ENCODE peak calls at places on chromosomes 16 and 17, in six cellular contexts. U is SK-N-SH; B is BJ; R is tibial nerve; J is activated CD8-positive, alpha-beta T cell treated with anti-CD3 and anti-CD28 coated beads for 36 hours; I is left ventricle myocardium inferior. Q is an unnamed sample.
A peak's percentile ranks its signal among the peaks of the same experiment; 100 is the strongest.

GRCh38 chr16:47424846-47425245 is 36.0 kb downstream of the ITFG1 start:
- DNase-seq in U (no peak), B (no peak), R (no peak), J (no peak), I (no peak), Q (no peak)

GRCh38 chr16:720990-721764 is at the start of gene ANTKMT:
- DNase-seq in U (peak; percentile 92), B (no peak), R (peak; percentile 36), J (peak; percentile 85), I (peak; percentile 78), Q (peak; percentile 81)

GRCh38 chr17:50212121-50212843 is 10.9 kb upstream of the COL1A1 start:
- DNase-seq in U (peak; percentile 25), B (peak; percentile 80), R (peak; percentile 17), J (no peak), I (no peak), Q (no peak)

GRCh38 chr16:3548445-3548844 is 28.8 kb downstream of the NLRC3 start:
- DNase-seq in U (no peak), B (no peak), R (no peak), J (no peak), I (no peak), Q (no peak)

GRCh38 chr16:70661918-70662641 is 15.7 kb downstream of the IL34 start:
- DNase-seq in U (peak; percentile 45), B (no peak), R (no peak), J (no peak), I (no peak), Q (no peak)

GRCh38 chr17:59840329-59840907 is 52.3 kb downstream of the TUBD1 start:
- DNase-seq in U (no peak), B (no peak), R (no peak), J (peak; percentile 41), I (no peak), Q (no peak)

GRCh38 chr17:43784628-43785101 is 4.4 kb downstream of the CFAP97D1 start:
- DNase-seq in U (no peak), B (peak; percentile 42), R (no peak), J (no peak), I (no peak), Q (no peak)

GRCh38 chr17:31541559-31541958 is 150.1 kb downstream of the RAB11FIP4 start:
- DNase-seq in U (no peak), B (no peak), R (no peak), J (no peak), I (no peak), Q (no peak)

GRCh38 chr17:76504117-76504516 is 2.9 kb upstream of the RHBDF2 start:
- DNase-seq in U (no peak), B (no peak), R (no peak), J (no peak), I (no peak), Q (no peak)

GRCh38 chr16:81128726-81129524 is 32.7 kb upstream of the GCSH start:
- DNase-seq in U (no peak), B (no peak), R (no peak), J (no peak), I (no peak), Q (no peak)

GRCh38 chr17:15475620-15476354 is 8.4 kb upstream of the CDRT4 start:
- DNase-seq in U (no peak), B (no peak), R (peak; percentile 25), J (no peak), I (no peak), Q (no peak)

GRCh38 chr17:10036511-10037061 is 131.5 kb upstream of the RCVRN start:
- DNase-seq in U (no peak), B (no peak), R (peak; percentile 74), J (no peak), I (peak; percentile 86), Q (no peak)

GRCh38 chr17:933168-934083 is 46.1 kb downstream of the NXN start:
- DNase-seq in U (no peak), B (peak; percentile 86), R (no peak), J (no peak), I (no peak), Q (no peak)

GRCh38 chr17:43211480-43212402 is at the start of gene TMEM106A:
- DNase-seq in U (no peak), B (peak; percentile 28), R (peak; percentile 68), J (peak; percentile 81), I (peak; percentile 81), Q (peak; percentile 32)

GRCh38 chr16:84303023-84303422 is 8.3 kb downstream of the WFDC1 start:
- DNase-seq in U (no peak), B (peak; percentile 83), R (no peak), J (no peak), I (no peak), Q (no peak)

GRCh38 chr16:12458591-12459400 is 344.9 kb downstream of the CPPED1 start:
- DNase-seq in U (no peak), B (no peak), R (peak; percentile 16), J (peak; percentile 58), I (peak; percentile 25), Q (no peak)

GRCh38 chr17:77308768-77309726 is 168.3 kb downstream of the SEC14L1 start:
- DNase-seq in U (peak; percentile 87), B (peak; percentile 46), R (no peak), J (no peak), I (no peak), Q (no peak)

DNA sequence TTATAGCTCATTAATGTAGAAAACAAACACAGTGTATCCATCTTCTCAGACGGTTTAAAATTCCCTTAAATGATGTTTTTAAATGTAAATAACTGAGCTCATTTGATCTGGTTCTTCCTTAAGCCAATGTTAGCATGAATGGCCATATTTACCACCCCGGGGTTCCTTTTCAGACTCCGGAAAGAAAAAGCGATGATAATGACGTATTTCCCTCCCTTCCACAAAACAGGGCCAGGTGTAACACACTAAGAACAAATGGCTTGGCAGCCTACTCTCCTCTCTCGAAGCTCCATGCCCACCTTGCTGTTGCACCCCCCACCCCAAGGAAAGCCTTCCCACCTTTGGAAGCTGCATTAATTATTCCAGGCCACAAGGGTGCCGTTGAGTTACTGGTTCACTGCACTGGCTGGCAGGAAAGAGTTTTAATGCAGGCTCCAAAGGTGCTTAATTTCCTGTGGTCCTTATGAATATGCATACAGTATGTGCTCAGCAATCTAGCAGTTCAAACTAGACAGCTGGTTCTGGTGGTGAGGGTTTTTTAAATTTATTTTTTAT is 378.9 kb downstream of the WWOX start:
- DNase-seq in U (peak; percentile 19), B (no peak), R (no peak), J (peak; percentile 4), I (no peak), Q (no peak)
- TF ChIP-seq CTCF in U (peak; percentile 43), B (no peak), R (no peak), J (peak; percentile 32), I (peak; percentile 42), Q (peak; percentile 26)

GRCh38 chr16:56852401-56852730 is 12.6 kb upstream of the SLC12A3 start:
- DNase-seq in U (no peak), B (no peak), R (no peak), J (no peak), I (no peak), Q (no peak)

GRCh38 chr16:56849690-56850680 is 15.0 kb upstream of the SLC12A3 start:
- DNase-seq in U (no peak), B (no peak), R (no peak), J (no peak), I (no peak), Q (no peak)

GRCh38 chr16:56848955-56849689 is 15.9 kb upstream of the SLC12A3 start:
- DNase-seq in U (no peak), B (no peak), R (no peak), J (no peak), I (no peak), Q (no peak)

GRCh38 chr16:56852968-56853367 is 12.0 kb upstream of the SLC12A3 start:
- DNase-seq in U (no peak), B (no peak), R (no peak), J (no peak), I (no peak), Q (no peak)

DNA sequence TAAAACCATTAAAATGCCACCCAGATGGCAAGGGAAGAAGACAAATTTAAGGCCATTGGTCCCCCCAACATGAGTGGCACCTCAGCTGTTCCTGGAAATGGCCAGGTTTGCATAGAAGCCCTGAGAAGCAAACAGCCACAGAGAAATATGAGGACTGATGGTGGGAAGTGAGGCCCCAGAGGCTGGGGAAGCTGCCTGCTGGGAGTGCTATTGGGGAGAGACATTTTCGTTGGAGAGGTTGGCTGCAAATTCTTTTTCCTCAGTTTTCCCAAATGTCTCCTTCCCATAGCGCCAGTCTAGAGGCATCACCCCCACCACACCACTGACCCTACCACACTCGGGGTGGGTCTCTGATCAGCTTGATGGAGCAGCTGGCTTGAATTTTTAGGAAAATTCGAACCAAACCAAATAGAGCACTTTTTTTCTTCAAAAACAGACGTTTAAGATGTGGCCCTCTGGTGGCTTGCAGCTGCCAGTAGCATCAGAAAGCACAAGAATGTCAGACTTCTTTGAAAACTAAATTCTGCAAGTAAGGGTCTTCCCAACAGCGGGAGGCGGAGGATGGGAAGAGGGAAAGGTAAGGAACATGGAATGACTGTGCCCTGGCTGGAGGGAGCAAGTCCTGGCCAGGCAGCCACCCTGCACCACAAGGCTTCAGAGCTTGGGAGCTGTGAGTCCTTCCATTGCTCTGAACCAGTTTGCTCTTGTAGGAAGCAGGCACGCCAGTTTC is 13.2 kb upstream of the SLC12A3 start:
- DNase-seq in U (no peak), B (no peak), R (no peak), J (no peak), I (no peak), Q (no peak)
- TF ChIP-seq CTCF in U (peak; percentile 64), B (peak; percentile 66), R (peak; percentile 26), J (peak; percentile 52), I (peak; percentile 7), Q (peak; percentile 53)

DNA sequence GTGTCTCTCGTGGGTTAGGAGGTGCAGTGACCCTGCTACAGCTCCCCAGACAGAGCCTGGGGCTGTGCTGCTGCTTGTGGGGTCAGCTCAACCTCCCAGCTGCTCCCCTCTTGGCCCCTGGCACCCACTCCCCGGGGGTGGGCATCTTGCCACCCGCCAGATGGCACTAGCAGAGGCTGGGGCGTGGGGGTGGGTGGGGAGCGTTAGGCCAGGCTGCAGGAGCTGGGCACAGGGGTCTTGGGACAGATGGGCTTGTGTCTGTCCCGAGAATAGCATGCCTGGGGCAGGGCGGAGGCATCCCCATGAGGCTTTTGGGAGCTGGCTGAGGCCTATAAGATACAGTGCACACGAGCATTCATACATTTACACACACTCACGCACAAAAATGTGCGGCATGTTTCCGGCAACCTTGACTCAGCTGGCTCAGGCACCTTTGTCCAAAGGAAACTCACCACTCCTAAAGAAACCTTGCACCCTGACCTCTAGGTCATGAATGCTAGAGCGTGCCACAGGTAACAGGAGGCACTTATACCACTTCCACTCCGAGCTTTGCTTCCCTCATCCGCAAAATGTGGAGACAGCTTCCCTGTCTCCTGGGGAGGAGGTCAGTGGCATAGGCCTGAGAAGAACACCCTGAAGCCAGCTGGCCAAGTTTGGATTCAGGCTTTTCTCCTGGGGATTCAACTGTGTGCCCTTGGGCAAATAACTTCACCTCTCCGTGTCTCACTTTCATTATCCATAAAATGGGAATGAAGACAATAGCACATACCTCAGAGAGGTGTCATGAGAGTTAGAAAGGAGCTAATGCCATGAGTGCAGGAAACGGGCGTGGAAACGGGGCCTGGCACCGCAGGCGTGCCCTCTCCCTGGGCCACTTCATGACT is 78.9 kb upstream of the LHX1 start:
- DNase-seq in U (no peak), B (no peak), R (no peak), J (no peak), I (no peak), Q (no peak)
- TF ChIP-seq CTCF in U (no peak), B (no peak), R (no peak), J (no peak), I (no peak), Q (no peak)

DNA sequence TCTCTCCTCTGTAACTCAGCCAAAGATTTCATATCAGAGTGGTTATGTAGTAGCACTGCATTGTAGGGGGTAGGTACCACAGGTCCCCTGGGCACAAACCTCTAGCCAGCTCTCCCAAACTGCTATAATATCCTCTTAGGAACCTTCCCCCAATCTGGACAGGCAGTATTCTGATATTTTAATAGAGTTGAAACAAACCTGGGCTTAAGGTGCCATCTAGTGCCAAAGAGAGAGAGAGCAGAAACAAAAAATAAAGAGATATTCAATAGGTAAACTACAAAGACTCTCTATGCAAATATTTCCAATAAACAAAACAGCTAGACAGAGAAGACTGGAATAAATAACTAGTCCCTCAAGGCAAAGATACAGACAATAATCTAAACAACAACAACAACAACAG is 1070.0 kb downstream of the CDH11 start:
- DNase-seq in U (no peak), B (no peak), R (no peak), J (no peak), I (no peak), Q (no peak)
- TF ChIP-seq CTCF in U (peak; percentile 66), B (peak; percentile 22), R (no peak), J (no peak), I (peak; percentile 45), Q (peak; percentile 66)